ENCODE peak calls at places on chromosomes 13 and 19, in nine cellular contexts. One of them, this sample, is unnamed.

GRCh38 chr19:867855-868457 is 8.5 kb downstream of the CFD start:
- DNase-seq in fibroblast of lung: no peak
- DNase-seq in psoas muscle: no peak
- DNase-seq in right lobe of liver: no peak
- DNase-seq in A549: no peak
- DNase-seq in cardiac fibroblast: no peak
- DNase-seq in GM12865: no peak
- DNase-seq in lower lobe of right lung: no peak
- DNase-seq in sigmoid colon: no peak
- DNase-seq in this sample: no peak

GRCh38 chr19:54454781-54455675 is 6.0 kb downstream of the LENG8 start:
- DNase-seq in fibroblast of lung: no peak
- DNase-seq in psoas muscle: peak; percentile 50
- DNase-seq in right lobe of liver: no peak
- DNase-seq in A549: no peak
- DNase-seq in cardiac fibroblast: no peak
- DNase-seq in GM12865: no peak
- DNase-seq in lower lobe of right lung: no peak
- DNase-seq in sigmoid colon: no peak
- DNase-seq in this sample: no peak

GRCh38 chr13:36919833-36920611 is at the start of gene SMAD9:
- DNase-seq in fibroblast of lung: peak; percentile 59
- DNase-seq in psoas muscle: peak; percentile 86
- DNase-seq in right lobe of liver: peak; percentile 69
- DNase-seq in A549: peak; percentile 8
- DNase-seq in cardiac fibroblast: peak; percentile 79
- DNase-seq in GM12865: peak; percentile 59
- DNase-seq in lower lobe of right lung: peak; percentile 85
- DNase-seq in sigmoid colon: peak; percentile 91
- DNase-seq in this sample: peak; percentile 25

GRCh38 chr13:109868583-109869311 is 82.4 kb upstream of the IRS2 start:
- DNase-seq in fibroblast of lung: peak; percentile 14
- DNase-seq in psoas muscle: no peak
- DNase-seq in right lobe of liver: no peak
- DNase-seq in A549: peak; percentile 28
- DNase-seq in cardiac fibroblast: no peak
- DNase-seq in GM12865: no peak
- DNase-seq in lower lobe of right lung: no peak
- DNase-seq in sigmoid colon: no peak
- DNase-seq in this sample: no peak

GRCh38 chr13:62781866-62782265 is 1366.2 kb upstream of the PCDH20 start:
- DNase-seq in fibroblast of lung: no peak
- DNase-seq in psoas muscle: no peak
- DNase-seq in right lobe of liver: no peak
- DNase-seq in A549: peak; percentile 1
- DNase-seq in cardiac fibroblast: no peak
- DNase-seq in GM12865: no peak
- DNase-seq in lower lobe of right lung: no peak
- DNase-seq in sigmoid colon: no peak
- DNase-seq in this sample: no peak

GRCh38 chr19:4310247-4311121 is 6.1 kb downstream of the FSD1 start:
- DNase-seq in fibroblast of lung: no peak
- DNase-seq in psoas muscle: no peak
- DNase-seq in right lobe of liver: no peak
- DNase-seq in A549: no peak
- DNase-seq in cardiac fibroblast: no peak
- DNase-seq in GM12865: no peak
- DNase-seq in lower lobe of right lung: no peak
- DNase-seq in sigmoid colon: no peak
- DNase-seq in this sample: no peak

GRCh38 chr13:43329702-43330101 is 306.3 kb downstream of the DNAJC15 start:
- DNase-seq in fibroblast of lung: no peak
- DNase-seq in psoas muscle: no peak
- DNase-seq in right lobe of liver: no peak
- DNase-seq in A549: no peak
- DNase-seq in cardiac fibroblast: no peak
- DNase-seq in GM12865: no peak
- DNase-seq in lower lobe of right lung: no peak
- DNase-seq in sigmoid colon: no peak
- DNase-seq in this sample: no peak

GRCh38 chr13:75855216-75855615 is 219.1 kb downstream of the LMO7 start:
- DNase-seq in fibroblast of lung: no peak
- DNase-seq in psoas muscle: no peak
- DNase-seq in right lobe of liver: no peak
- DNase-seq in A549: no peak
- DNase-seq in cardiac fibroblast: no peak
- DNase-seq in GM12865: no peak
- DNase-seq in lower lobe of right lung: no peak
- DNase-seq in sigmoid colon: no peak
- DNase-seq in this sample: no peak

GRCh38 chr13:31860002-31860401 is 120.7 kb downstream of the RXFP2 start:
- DNase-seq in fibroblast of lung: no peak
- DNase-seq in psoas muscle: peak; percentile 59
- DNase-seq in right lobe of liver: peak; percentile 83
- DNase-seq in A549: no peak
- DNase-seq in cardiac fibroblast: no peak
- DNase-seq in GM12865: no peak
- DNase-seq in lower lobe of right lung: no peak
- DNase-seq in sigmoid colon: no peak
- DNase-seq in this sample: no peak

GRCh38 chr19:48617146-48617937 is 1.6 kb downstream of the RPL18 start:
- DNase-seq in fibroblast of lung: peak; percentile 44
- DNase-seq in psoas muscle: no peak
- DNase-seq in right lobe of liver: no peak
- DNase-seq in A549: no peak
- DNase-seq in cardiac fibroblast: peak; percentile 68
- DNase-seq in GM12865: no peak
- DNase-seq in lower lobe of right lung: no peak
- DNase-seq in sigmoid colon: no peak
- DNase-seq in this sample: no peak

GRCh38 chr19:1725100-1726064 is 27.9 kb upstream of the ONECUT3 start:
- DNase-seq in fibroblast of lung: peak; percentile 34
- DNase-seq in psoas muscle: no peak
- DNase-seq in right lobe of liver: peak; percentile 70
- DNase-seq in A549: peak; percentile 85
- DNase-seq in cardiac fibroblast: peak; percentile 62
- DNase-seq in GM12865: no peak
- DNase-seq in lower lobe of right lung: no peak
- DNase-seq in sigmoid colon: no peak
- DNase-seq in this sample: no peak

GRCh38 chr13:82933986-82934385 is 948.3 kb downstream of the SLITRK1 start:
- DNase-seq in fibroblast of lung: peak; percentile 44
- DNase-seq in psoas muscle: no peak
- DNase-seq in right lobe of liver: no peak
- DNase-seq in A549: no peak
- DNase-seq in cardiac fibroblast: no peak
- DNase-seq in GM12865: no peak
- DNase-seq in lower lobe of right lung: no peak
- DNase-seq in sigmoid colon: no peak
- DNase-seq in this sample: no peak

GRCh38 chr19:33302974-33303790 is 848 bp upstream of the CEBPA start:
- DNase-seq in fibroblast of lung: peak; percentile 52
- DNase-seq in psoas muscle: peak; percentile 82
- DNase-seq in right lobe of liver: peak; percentile 70
- DNase-seq in A549: peak; percentile 66
- DNase-seq in cardiac fibroblast: peak; percentile 65
- DNase-seq in GM12865: no peak
- DNase-seq in lower lobe of right lung: peak; percentile 79
- DNase-seq in sigmoid colon: peak; percentile 81
- DNase-seq in this sample: no peak

GRCh38 chr13:46522692-46523040 is 30.3 kb upstream of the LRCH1 start:
- DNase-seq in fibroblast of lung: no peak
- DNase-seq in psoas muscle: no peak
- DNase-seq in right lobe of liver: no peak
- DNase-seq in A549: no peak
- DNase-seq in cardiac fibroblast: no peak
- DNase-seq in GM12865: no peak
- DNase-seq in lower lobe of right lung: no peak
- DNase-seq in sigmoid colon: no peak
- DNase-seq in this sample: no peak

GRCh38 chr19:9431475-9431874 is 3.9 kb downstream of the ZNF266 start:
- DNase-seq in fibroblast of lung: peak; percentile 15
- DNase-seq in psoas muscle: no peak
- DNase-seq in right lobe of liver: no peak
- DNase-seq in A549: no peak
- DNase-seq in cardiac fibroblast: peak; percentile 30
- DNase-seq in GM12865: no peak
- DNase-seq in lower lobe of right lung: no peak
- DNase-seq in sigmoid colon: no peak
- DNase-seq in this sample: no peak
- TF ChIP-seq CTCF in fibroblast of lung: peak; percentile 23
- TF ChIP-seq CTCF in psoas muscle: peak; percentile 28
- TF ChIP-seq CTCF in right lobe of liver: no peak
- TF ChIP-seq CTCF in A549: no peak
- TF ChIP-seq CTCF in cardiac fibroblast: peak; percentile 78
- TF ChIP-seq CTCF in GM12865: peak; percentile 25
- TF ChIP-seq CTCF in lower lobe of right lung: peak; percentile 43
- TF ChIP-seq CTCF in sigmoid colon: peak; percentile 45
- TF ChIP-seq CTCF in this sample: peak; percentile 46

GRCh38 chr13:66305960-66306617 is 924.0 kb downstream of the PCDH9 start:
- DNase-seq in fibroblast of lung: no peak
- DNase-seq in psoas muscle: no peak
- DNase-seq in right lobe of liver: no peak
- DNase-seq in A549: no peak
- DNase-seq in cardiac fibroblast: no peak
- DNase-seq in GM12865: no peak
- DNase-seq in lower lobe of right lung: no peak
- DNase-seq in sigmoid colon: no peak
- DNase-seq in this sample: no peak
- H3K4me3 ChIP-seq in fibroblast of lung: no peak overlapping the region
- H3K4me3 ChIP-seq in psoas muscle: no peak overlapping the region
- H3K4me3 ChIP-seq in right lobe of liver: no peak overlapping the region
- H3K4me3 ChIP-seq in A549: no peak overlapping the region
- H3K4me3 ChIP-seq in cardiac fibroblast: no peak overlapping the region
- H3K4me3 ChIP-seq in GM12865: no peak overlapping the region
- H3K4me3 ChIP-seq in lower lobe of right lung: no peak overlapping the region
- H3K4me3 ChIP-seq in sigmoid colon: no peak overlapping the region
- H3K4me3 ChIP-seq in this sample: no peak overlapping the region

GRCh38 chr19:18587962-18588610 is 512 bp upstream of the REX1BD start:
- DNase-seq in fibroblast of lung: no peak
- DNase-seq in psoas muscle: no peak
- DNase-seq in right lobe of liver: no peak
- DNase-seq in A549: no peak
- DNase-seq in cardiac fibroblast: no peak
- DNase-seq in GM12865: no peak
- DNase-seq in lower lobe of right lung: no peak
- DNase-seq in sigmoid colon: no peak
- DNase-seq in this sample: no peak

GRCh38 chr19:18587561-18587960 is 1.0 kb upstream of the REX1BD start:
- DNase-seq in fibroblast of lung: no peak
- DNase-seq in psoas muscle: no peak
- DNase-seq in right lobe of liver: no peak
- DNase-seq in A549: no peak
- DNase-seq in cardiac fibroblast: no peak
- DNase-seq in GM12865: no peak
- DNase-seq in lower lobe of right lung: no peak
- DNase-seq in sigmoid colon: no peak
- DNase-seq in this sample: no peak

GRCh38 chr19:18589380-18590272 is 1.0 kb downstream of the REX1BD start:
- DNase-seq in fibroblast of lung: peak; percentile 48
- DNase-seq in psoas muscle: peak; percentile 84
- DNase-seq in right lobe of liver: peak; percentile 83
- DNase-seq in A549: peak; percentile 51
- DNase-seq in cardiac fibroblast: peak; percentile 66
- DNase-seq in GM12865: peak; percentile 87
- DNase-seq in lower lobe of right lung: peak; percentile 83
- DNase-seq in sigmoid colon: peak; percentile 85
- DNase-seq in this sample: no peak

GRCh38 chr19:18588611-18589379 is at the start of gene REX1BD:
- DNase-seq in fibroblast of lung: peak; percentile 71
- DNase-seq in psoas muscle: peak; percentile 94
- DNase-seq in right lobe of liver: peak; percentile 87
- DNase-seq in A549: no peak
- DNase-seq in cardiac fibroblast: peak; percentile 88
- DNase-seq in GM12865: peak; percentile 95
- DNase-seq in lower lobe of right lung: peak; percentile 89
- DNase-seq in sigmoid colon: peak; percentile 94
- DNase-seq in this sample: peak; percentile 33

GRCh38 chr19:18586311-18586710 is 2.3 kb upstream of the REX1BD start:
- DNase-seq in fibroblast of lung: no peak
- DNase-seq in psoas muscle: no peak
- DNase-seq in right lobe of liver: no peak
- DNase-seq in A549: no peak
- DNase-seq in cardiac fibroblast: no peak
- DNase-seq in GM12865: peak; percentile 54
- DNase-seq in lower lobe of right lung: no peak
- DNase-seq in sigmoid colon: no peak
- DNase-seq in this sample: no peak
- TF ChIP-seq CTCF in fibroblast of lung: no peak
- TF ChIP-seq CTCF in psoas muscle: no peak
- TF ChIP-seq CTCF in right lobe of liver: no peak
- TF ChIP-seq CTCF in A549: no peak
- TF ChIP-seq CTCF in cardiac fibroblast: peak; percentile 7
- TF ChIP-seq CTCF in GM12865: no peak
- TF ChIP-seq CTCF in lower lobe of right lung: no peak
- TF ChIP-seq CTCF in sigmoid colon: no peak
- TF ChIP-seq CTCF in this sample: no peak

GRCh38 chr13:25967144-25967543 is 84.7 kb downstream of the SHISA2 start:
- DNase-seq in fibroblast of lung: no peak
- DNase-seq in psoas muscle: no peak
- DNase-seq in right lobe of liver: no peak
- DNase-seq in A549: no peak
- DNase-seq in cardiac fibroblast: no peak
- DNase-seq in GM12865: no peak
- DNase-seq in lower lobe of right lung: no peak
- DNase-seq in sigmoid colon: no peak
- DNase-seq in this sample: no peak

GRCh38 chr13:25973576-25973975 is 78.2 kb downstream of the SHISA2 start:
- DNase-seq in fibroblast of lung: no peak
- DNase-seq in psoas muscle: no peak
- DNase-seq in right lobe of liver: no peak
- DNase-seq in A549: no peak
- DNase-seq in cardiac fibroblast: no peak
- DNase-seq in GM12865: no peak
- DNase-seq in lower lobe of right lung: no peak
- DNase-seq in sigmoid colon: no peak
- DNase-seq in this sample: no peak

GRCh38 chr13:25971499-25972145 is 80.2 kb downstream of the SHISA2 start:
- DNase-seq in fibroblast of lung: no peak
- DNase-seq in psoas muscle: no peak
- DNase-seq in right lobe of liver: no peak
- DNase-seq in A549: no peak
- DNase-seq in cardiac fibroblast: no peak
- DNase-seq in GM12865: no peak
- DNase-seq in lower lobe of right lung: no peak
- DNase-seq in sigmoid colon: no peak
- DNase-seq in this sample: no peak

GRCh38 chr13:25973085-25973484 is 78.7 kb downstream of the SHISA2 start:
- DNase-seq in fibroblast of lung: no peak
- DNase-seq in psoas muscle: peak; percentile 66
- DNase-seq in right lobe of liver: no peak
- DNase-seq in A549: no peak
- DNase-seq in cardiac fibroblast: no peak
- DNase-seq in GM12865: no peak
- DNase-seq in lower lobe of right lung: no peak
- DNase-seq in sigmoid colon: no peak
- DNase-seq in this sample: no peak

DNA sequence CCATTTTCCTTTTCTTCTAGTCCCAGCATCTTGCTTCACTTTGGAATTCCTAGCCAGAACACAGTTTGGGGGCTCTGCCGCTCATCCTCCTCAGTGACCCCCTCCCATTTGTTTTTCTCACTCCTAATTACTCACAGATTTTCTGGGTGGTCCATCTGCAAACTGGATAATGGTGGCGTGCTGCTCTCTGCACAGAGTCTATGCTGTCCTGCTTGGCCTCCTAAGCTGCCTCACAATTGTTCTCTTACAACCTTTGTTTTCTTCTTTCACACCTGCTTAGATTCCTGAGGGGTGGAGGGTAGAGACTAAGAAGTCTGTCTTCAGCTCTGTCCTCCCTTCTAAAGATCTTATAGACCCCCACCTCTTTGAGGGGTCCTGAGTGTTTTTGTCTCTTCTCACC is 80.7 kb downstream of the SHISA2 start:
- DNase-seq in fibroblast of lung: no peak
- DNase-seq in psoas muscle: no peak
- DNase-seq in right lobe of liver: no peak
- DNase-seq in A549: no peak
- DNase-seq in cardiac fibroblast: no peak
- DNase-seq in GM12865: no peak
- DNase-seq in lower lobe of right lung: no peak
- DNase-seq in sigmoid colon: no peak
- DNase-seq in this sample: no peak
- H3K4me3 ChIP-seq in fibroblast of lung: no peak overlapping the region
- H3K4me3 ChIP-seq in psoas muscle: no peak overlapping the region
- H3K4me3 ChIP-seq in right lobe of liver: no peak overlapping the region
- H3K4me3 ChIP-seq in A549: no peak overlapping the region
- H3K4me3 ChIP-seq in cardiac fibroblast: no peak overlapping the region
- H3K4me3 ChIP-seq in GM12865: no peak overlapping the region
- H3K4me3 ChIP-seq in lower lobe of right lung: no peak overlapping the region
- H3K4me3 ChIP-seq in sigmoid colon: no peak overlapping the region
- H3K4me3 ChIP-seq in this sample: no peak overlapping the region